ENCODE peak calls at places on chromosomes 16 and 17, in nine cellular contexts. R is GM18507; H is nucleus accumbens; O is NCI-H460; V is EL; E is RWPE1; U is activated naive CD8-positive, alpha-beta T cell treated with anti-CD3 and anti-CD28 coated beads, Interleukin-2, amount 50 U/mL, for 24 hours; C is gastrocnemius medialis; Q is heart right ventricle. D is an unnamed sample.

GRCh38 chr16:15054357-15055140 is 1.3 kb downstream of the NTAN1 start:
- DNase-seq in E (no peak), U (no peak), C (no peak), H (no peak), R (no peak), Q (no peak), O (no peak), V (no peak), D (no peak)

GRCh38 chr17:4607773-4608187 is 23.5 kb downstream of the SMTNL2 start:
- DNase-seq in E (no peak), Q (peak; percentile 68), V (peak; percentile 38), C (no peak), R (no peak), O (no peak), H (peak; percentile 34), U (no peak), D (no peak)

GRCh38 chr17:81328925-81329278 is 33.8 kb upstream of the SLC38A10 start:
- DNase-seq in Q (no peak), C (no peak), V (no peak), E (peak; percentile 48), H (no peak), O (no peak), U (no peak), R (no peak), D (no peak)

GRCh38 chr17:41539979-41540701 is 12.0 kb upstream of the KRT19 start:
- DNase-seq in Q (no peak), C (no peak), R (no peak), U (no peak), E (no peak), V (no peak), H (no peak), O (no peak), D (no peak)

GRCh38 chr17:41211845-41212466 is 14.5 kb upstream of the KRTAP9-2 start:
- DNase-seq in O (no peak), E (peak; percentile 7), C (no peak), U (no peak), V (peak; percentile 50), H (no peak), Q (no peak), R (no peak), D (no peak)

GRCh38 chr17:58232707-58233156 is 5.7 kb upstream of the LPO start:
- DNase-seq in Q (no peak), H (peak; percentile 69), V (peak; percentile 81), E (no peak), U (peak; percentile 36), O (no peak), R (peak; percentile 39), C (no peak), D (no peak)

GRCh38 chr17:58667934-58668597 is 23.8 kb downstream of the TEX14 start:
- DNase-seq in V (peak; percentile 53), E (peak; percentile 19), O (no peak), C (no peak), R (no peak), U (no peak), Q (no peak), H (no peak), D (no peak)

GRCh38 chr16:69566437-69567030 is 768 bp downstream of the NFAT5 start:
- DNase-seq in C (peak; percentile 22), R (no peak), U (peak; percentile 55), O (no peak), E (peak; percentile 59), Q (peak; percentile 58), V (peak; percentile 82), H (peak; percentile 55), D (peak; percentile 64)

GRCh38 chr17:41972571-41973411 is 6.2 kb downstream of the CNP start:
- DNase-seq in O (no peak), U (no peak), H (no peak), Q (peak; percentile 55), R (peak; percentile 56), C (no peak), E (no peak), V (no peak), D (no peak)

GRCh38 chr17:9322298-9322697 is 253.3 kb downstream of the STX8 start:
- DNase-seq in C (no peak), O (no peak), E (no peak), H (no peak), U (no peak), R (no peak), V (no peak), Q (no peak), D (no peak)

GRCh38 chr17:4074831-4075495 is 67.9 kb downstream of the ZZEF1 start:
- DNase-seq in E (peak; percentile 16), Q (no peak), R (no peak), V (peak; percentile 38), H (no peak), C (no peak), O (peak; percentile 49), U (no peak), D (peak; percentile 62)

GRCh38 chr17:76383645-76384221 is 676 bp upstream of the SPHK1 start:
- DNase-seq in Q (peak; percentile 65), V (peak; percentile 63), R (no peak), U (peak; percentile 66), E (peak; percentile 57), H (no peak), C (no peak), O (no peak), D (peak; percentile 63)

GRCh38 chr16:59192551-59193199 is 458.6 kb upstream of the GOT2 start:
- DNase-seq in Q (no peak), H (no peak), C (no peak), R (no peak), U (peak; percentile 10), V (peak; percentile 49), O (peak; percentile 45), E (no peak), D (peak; percentile 10)

GRCh38 chr16:58262592-58262991 is 32.2 kb downstream of the PRSS54 start:
- DNase-seq in E (no peak), R (no peak), H (no peak), U (no peak), O (no peak), V (no peak), Q (no peak), C (no peak), D (no peak)

GRCh38 chr16:1177750-1178149 is 24.8 kb downstream of the CACNA1H start:
- DNase-seq in H (no peak), E (no peak), Q (no peak), U (no peak), V (no peak), C (no peak), R (no peak), O (no peak), D (no peak)